ENCODE peak calls at places on chromosomes 3 and 15, in five cellular contexts. U is transverse colon, T is fibroblast of lung, B is sigmoid colon, K is tibial artery. E is an unnamed sample.

GRCh38 chr3:103950676-103951075 is 1416.0 kb upstream of the ALCAM start:
- DNase-seq in K (no peak), U (no peak), T (no peak), B (no peak), E (no peak)

GRCh38 chr15:100891316-100892012 is 11.8 kb downstream of the ALDH1A3 start:
- DNase-seq in T (no peak), U (no peak), K (no peak), B (peak; percentile 58), E (peak; percentile 13)

GRCh38 chr3:194632983-194633348 is 253 bp downstream of the TMEM44 start:
- DNase-seq in U (peak; percentile 28), B (peak; percentile 60), T (no peak), K (peak; percentile 61), E (no peak)

GRCh38 chr3:153291052-153291689 is 129.1 kb downstream of the RAP2B start:
- DNase-seq in K (no peak), B (no peak), T (peak; percentile 38), U (no peak), E (peak; percentile 69)

GRCh38 chr3:48013288-48013980 is 2.8 kb downstream of the MAP4 start:
- DNase-seq in K (no peak), T (peak; percentile 88), B (peak; percentile 83), U (no peak), E (peak; percentile 81)

GRCh38 chr3:151859905-151860304 is 13.5 kb upstream of the SUCNR1 start:
- DNase-seq in B (no peak), T (no peak), U (no peak), K (no peak), E (no peak)

GRCh38 chr15:76293361-76293760 is 17.9 kb downstream of the ETFA start:
- DNase-seq in B (no peak), T (no peak), K (no peak), U (no peak), E (no peak)

GRCh38 chr3:192916455-192917257 is 1.0 kb downstream of the MB21D2 start:
- DNase-seq in K (peak; percentile 85), T (peak; percentile 66), B (peak; percentile 87), U (peak; percentile 60), E (peak; percentile 75)

GRCh38 chr15:80545078-80545477 is 140.9 kb downstream of the ARNT2 start:
- DNase-seq in K (no peak), U (no peak), T (no peak), B (no peak), E (no peak)

GRCh38 chr3:129992781-129993180 is 18.3 kb downstream of the TRH start:
- DNase-seq in B (no peak), T (peak; percentile 3), U (no peak), K (no peak), E (peak; percentile 30)

GRCh38 chr3:19901337-19901736 is 32.7 kb downstream of the EFHB start:
- DNase-seq in B (no peak), K (no peak), U (no peak), T (peak; percentile 33), E (peak; percentile 46)

GRCh38 chr3:13110678-13111116 is 37.5 kb upstream of the IQSEC1 start:
- DNase-seq in T (no peak), B (no peak), U (peak; percentile 67), K (peak; percentile 41), E (no peak)

GRCh38 chr3:31636693-31637442 is 104.1 kb downstream of the STT3B start:
- DNase-seq in U (no peak), T (no peak), K (no peak), B (no peak), E (peak; percentile 10)

GRCh38 chr15:65245096-65245849 is 34.0 kb upstream of the CILP start:
- DNase-seq in T (peak; percentile 68), B (peak; percentile 93), K (no peak), U (peak; percentile 34), E (peak; percentile 61)

GRCh38 chr3:108131105-108131794 is 40.4 kb upstream of the CD47 start:
- DNase-seq in B (no peak), U (no peak), K (no peak), T (peak; percentile 85), E (peak; percentile 72)

GRCh38 chr3:43373588-43373935 is 87.2 kb downstream of the SNRK start:
- DNase-seq in K (no peak), U (no peak), B (no peak), T (no peak), E (peak; percentile 25)

GRCh38 chr3:81788044-81788443 is 26.6 kb upstream of the GBE1 start:
- DNase-seq in U (no peak), K (no peak), B (no peak), T (no peak), E (no peak)

GRCh38 chr15:51580385-51580784 is 42.2 kb downstream of the DMXL2 start:
- DNase-seq in K (no peak), B (no peak), T (no peak), U (no peak), E (no peak)

GRCh38 chr15:62719316-62719715 is 323.2 kb upstream of the TPM1 start:
- DNase-seq in K (no peak), B (no peak), U (no peak), T (no peak), E (peak; percentile 14)

GRCh38 chr3:126399348-126399730 is 4.6 kb downstream of the CFAP100 start:
- DNase-seq in T (no peak), U (no peak), K (no peak), B (no peak), E (no peak)

GRCh38 chr3:73401058-73401457 is 223.7 kb downstream of the PDZRN3 start:
- DNase-seq in U (no peak), K (no peak), B (no peak), T (peak; percentile 54), E (no peak)

GRCh38 chr3:66037330-66037985 is 1.3 kb downstream of the MAGI1 start:
- DNase-seq in U (peak; percentile 60), K (peak; percentile 74), T (peak; percentile 36), B (peak; percentile 71), E (peak; percentile 59)

GRCh38 chr15:77346637-77347036 is 73.3 kb downstream of the PEAK1 start:
- DNase-seq in U (no peak), T (no peak), K (no peak), B (no peak), E (no peak)

GRCh38 chr3:125294414-125294813 is 80.7 kb downstream of the ZNF148 start:
- DNase-seq in T (no peak), K (no peak), B (no peak), U (no peak), E (no peak)

GRCh38 chr3:127573401-127573800 is 17.1 kb downstream of the TPRA1 start:
- DNase-seq in T (no peak), K (no peak), U (no peak), B (no peak), E (no peak)

GRCh38 chr3:116070102-116070501 is 375.2 kb downstream of the LSAMP start:
- DNase-seq in U (no peak), T (no peak), B (no peak), K (no peak), E (no peak)

GRCh38 chr3:155871746-155872158 is 1.3 kb downstream of the GMPS start:
- DNase-seq in K (no peak), T (peak; percentile 30), U (no peak), B (no peak), E (peak; percentile 48)

GRCh38 chr3:155872904-155873646 is 2.6 kb downstream of the GMPS start:
- DNase-seq in B (no peak), U (no peak), T (no peak), K (no peak), E (no peak)

GRCh38 chr3:155870945-155871745 is 695 bp downstream of the GMPS start:
- DNase-seq in B (peak; percentile 82), K (peak; percentile 83), T (no peak), U (peak; percentile 64), E (peak; percentile 20)

GRCh38 chr3:155870133-155870944 is at the start of gene GMPS:
- DNase-seq in B (peak; percentile 97), T (peak; percentile 89), U (peak; percentile 96), K (peak; percentile 98), E (peak; percentile 94)

GRCh38 chr3:155869664-155870063 is 786 bp upstream of the GMPS start:
- DNase-seq in B (no peak), U (no peak), K (no peak), T (no peak), E (no peak)
- TF ChIP-seq CTCF in B (no peak), U (no peak), K (no peak), T (no peak), E (no peak)

GRCh38 chr3:143786229-143787199 is 61.8 kb downstream of the SLC9A9 start:
- DNase-seq in U (peak; percentile 11), T (peak; percentile 65), B (peak; percentile 79), K (peak; percentile 79), E (peak; percentile 59)
- H3K4me3 ChIP-seq in U (no peak overlapping the region), T (no peak overlapping the region), B (peak overlapping the region; percentile 20), K (peak overlapping the region; percentile 40), E (peak overlapping the region; percentile 29)

DNA sequence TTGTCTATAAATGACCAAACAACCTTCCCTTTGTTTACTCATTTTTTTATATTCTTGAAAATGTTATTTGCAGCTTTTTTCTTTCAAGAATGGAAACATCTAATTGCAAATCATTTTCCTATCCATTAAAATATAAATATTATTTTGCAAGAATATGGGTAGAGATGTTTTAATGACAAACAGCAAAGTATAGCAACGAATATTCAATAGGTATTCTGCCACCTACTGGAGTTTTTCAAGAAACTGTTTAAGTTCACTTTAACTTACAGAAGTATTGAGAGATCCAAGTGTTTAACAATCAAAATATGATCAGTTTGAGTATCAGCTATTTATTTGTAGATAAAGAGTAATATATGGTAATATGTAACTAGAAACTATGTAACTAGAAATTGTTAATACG is 6.9 kb upstream of the EOGT start:
- DNase-seq in U (no peak), T (peak; percentile 39), K (no peak), B (no peak), E (peak; percentile 43)
- TF ChIP-seq CTCF in U (peak; percentile 26), T (peak; percentile 36), K (no peak), B (no peak), E (peak; percentile 50)

GRCh38 chr15:60009124-60009523 is 5.0 kb downstream of the FOXB1 start:
- DNase-seq in T (no peak), U (no peak), B (no peak), K (no peak), E (no peak)
- H3K4me3 ChIP-seq in T (no peak overlapping the region), U (no peak overlapping the region), B (no peak overlapping the region), K (no peak overlapping the region), E (no peak overlapping the region)

GRCh38 chr3:137332296-137332695 is 374.5 kb downstream of the IL20RB start:
- DNase-seq in B (no peak), T (no peak), K (no peak), U (no peak), E (no peak)

GRCh38 chr3:137325934-137326333 is 368.2 kb downstream of the IL20RB start:
- DNase-seq in T (no peak), U (no peak), B (no peak), K (no peak), E (no peak)

GRCh38 chr3:137325170-137325569 is 367.4 kb downstream of the IL20RB start:
- DNase-seq in B (no peak), U (no peak), K (no peak), T (no peak), E (no peak)

DNA sequence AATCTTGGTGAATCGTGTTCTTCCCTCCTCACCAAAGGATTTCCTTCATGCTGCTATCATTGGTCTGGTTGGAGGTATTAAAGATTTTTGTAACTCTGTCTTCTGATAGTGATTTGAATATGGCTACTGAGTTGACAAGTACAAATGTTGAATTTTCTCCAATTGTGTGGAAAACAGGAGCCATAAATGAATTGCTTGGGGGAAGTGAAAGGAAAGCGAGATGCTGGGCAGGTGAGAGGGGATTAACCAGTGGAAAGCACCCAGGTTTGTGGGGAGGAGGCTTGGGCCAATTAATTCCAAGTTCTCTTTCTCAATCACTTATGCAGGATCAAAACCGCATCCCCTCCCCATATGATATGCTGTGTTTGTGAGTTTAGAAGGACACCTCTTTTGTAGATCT is 372.5 kb downstream of the IL20RB start:
- DNase-seq in K (no peak), T (no peak), B (no peak), U (no peak), E (no peak)
- TF ChIP-seq CTCF in K (no peak), T (no peak), B (no peak), U (no peak), E (no peak)